ENCODE peak calls at places on chromosomes 3 and 15, in six cellular contexts. One of them, this sample, is unnamed. For H3K36me3 and H3K4me1, the result is how much of the 10 kb centered on the place peaks cover.

GRCh38 chr15:77631790-77632551 is 741 bp downstream of the LINGO1 start:
- DNase-seq in thoracic aorta: no peak
- DNase-seq in transverse colon: peak
- DNase-seq in OCI-LY7: no peak
- DNase-seq in endothelial cell of umbilical vein: no peak
- DNase-seq in colonic mucosa: no peak
- DNase-seq in this sample: no peak

GRCh38 chr3:11660242-11660641 is 16.5 kb upstream of the VGLL4 start:
- DNase-seq in thoracic aorta: no peak
- DNase-seq in transverse colon: peak
- DNase-seq in OCI-LY7: no peak
- DNase-seq in endothelial cell of umbilical vein: no peak
- DNase-seq in colonic mucosa: peak
- DNase-seq in this sample: peak

GRCh38 chr3:121529308-121529707 is 16.5 kb downstream of the POLQ start:
- DNase-seq in thoracic aorta: no peak
- DNase-seq in transverse colon: no peak
- DNase-seq in OCI-LY7: no peak
- DNase-seq in endothelial cell of umbilical vein: peak
- DNase-seq in colonic mucosa: no peak
- DNase-seq in this sample: no peak

GRCh38 chr3:194970066-194970465 is 284.4 kb downstream of the FAM43A start:
- DNase-seq in thoracic aorta: no peak
- DNase-seq in transverse colon: no peak
- DNase-seq in OCI-LY7: no peak
- DNase-seq in endothelial cell of umbilical vein: no peak
- DNase-seq in colonic mucosa: no peak
- DNase-seq in this sample: no peak

GRCh38 chr3:58900372-58900771 is 149.5 kb downstream of the CFAP20DC start:
- DNase-seq in thoracic aorta: no peak
- DNase-seq in transverse colon: no peak
- DNase-seq in OCI-LY7: no peak
- DNase-seq in endothelial cell of umbilical vein: peak
- DNase-seq in colonic mucosa: no peak
- DNase-seq in this sample: no peak

GRCh38 chr3:148238421-148238821 is 459.3 kb upstream of the AGTR1 start:
- DNase-seq in thoracic aorta: no peak
- DNase-seq in transverse colon: no peak
- DNase-seq in OCI-LY7: no peak
- DNase-seq in endothelial cell of umbilical vein: no peak
- DNase-seq in colonic mucosa: no peak
- DNase-seq in this sample: no peak

GRCh38 chr15:33242165-33242564 is 47.7 kb upstream of the FMN1 start:
- DNase-seq in thoracic aorta: no peak
- DNase-seq in transverse colon: no peak
- DNase-seq in OCI-LY7: no peak
- DNase-seq in endothelial cell of umbilical vein: no peak
- DNase-seq in colonic mucosa: no peak
- DNase-seq in this sample: no peak

GRCh38 chr3:147939425-147940196 is 530.4 kb downstream of the ZIC1 start:
- DNase-seq in thoracic aorta: no peak
- DNase-seq in transverse colon: no peak
- DNase-seq in OCI-LY7: no peak
- DNase-seq in endothelial cell of umbilical vein: no peak
- DNase-seq in colonic mucosa: no peak
- DNase-seq in this sample: no peak

GRCh38 chr15:31255732-31256384 is 70.8 kb upstream of the KLF13 start:
- DNase-seq in thoracic aorta: no peak
- DNase-seq in transverse colon: peak
- DNase-seq in OCI-LY7: peak
- DNase-seq in endothelial cell of umbilical vein: no peak
- DNase-seq in colonic mucosa: peak
- DNase-seq in this sample: no peak

GRCh38 chr3:176431073-176431472 is 766.2 kb downstream of the TBL1XR1 start:
- DNase-seq in thoracic aorta: no peak
- DNase-seq in transverse colon: no peak
- DNase-seq in OCI-LY7: no peak
- DNase-seq in endothelial cell of umbilical vein: no peak
- DNase-seq in colonic mucosa: no peak
- DNase-seq in this sample: no peak

GRCh38 chr15:22808240-22808639 is 21.8 kb downstream of the NIPA1 start:
- DNase-seq in thoracic aorta: no peak
- DNase-seq in transverse colon: peak
- DNase-seq in OCI-LY7: no peak
- DNase-seq in endothelial cell of umbilical vein: no peak
- DNase-seq in colonic mucosa: peak
- DNase-seq in this sample: peak

GRCh38 chr15:90762109-90762508 is 45.0 kb downstream of the BLM start:
- DNase-seq in thoracic aorta: peak
- DNase-seq in transverse colon: peak
- DNase-seq in OCI-LY7: no peak
- DNase-seq in endothelial cell of umbilical vein: no peak
- DNase-seq in colonic mucosa: no peak
- DNase-seq in this sample: no peak

GRCh38 chr15:35066094-35066493 is 19.0 kb downstream of the NANOGP8 start:
- DNase-seq in thoracic aorta: no peak
- DNase-seq in transverse colon: no peak
- DNase-seq in OCI-LY7: no peak
- DNase-seq in endothelial cell of umbilical vein: no peak
- DNase-seq in colonic mucosa: no peak
- DNase-seq in this sample: no peak

GRCh38 chr15:68630205-68630555 is 51.4 kb downstream of the CORO2B start:
- DNase-seq in thoracic aorta: no peak
- DNase-seq in transverse colon: no peak
- DNase-seq in OCI-LY7: peak
- DNase-seq in endothelial cell of umbilical vein: no peak
- DNase-seq in colonic mucosa: no peak
- DNase-seq in this sample: no peak

GRCh38 chr3:153232737-153233330 is 70.8 kb downstream of the RAP2B start:
- DNase-seq in thoracic aorta: no peak
- DNase-seq in transverse colon: no peak
- DNase-seq in OCI-LY7: no peak
- DNase-seq in endothelial cell of umbilical vein: peak
- DNase-seq in colonic mucosa: no peak
- DNase-seq in this sample: no peak

GRCh38 chr3:37605754-37606153 is 255.9 kb upstream of the CTDSPL start:
- DNase-seq in thoracic aorta: no peak
- DNase-seq in transverse colon: no peak
- DNase-seq in OCI-LY7: no peak
- DNase-seq in endothelial cell of umbilical vein: no peak
- DNase-seq in colonic mucosa: no peak
- DNase-seq in this sample: no peak

GRCh38 chr15:44573386-44573785 is 36.4 kb downstream of the EIF3J start:
- DNase-seq in thoracic aorta: no peak
- DNase-seq in transverse colon: no peak
- DNase-seq in OCI-LY7: no peak
- DNase-seq in endothelial cell of umbilical vein: no peak
- DNase-seq in colonic mucosa: no peak
- DNase-seq in this sample: no peak

GRCh38 chr3:119408243-119408950 is 55.0 kb downstream of the TMEM39A start:
- DNase-seq in thoracic aorta: no peak
- DNase-seq in transverse colon: no peak
- DNase-seq in OCI-LY7: no peak
- DNase-seq in endothelial cell of umbilical vein: no peak
- DNase-seq in colonic mucosa: no peak
- DNase-seq in this sample: no peak

GRCh38 chr3:133563186-133563591 is 10.3 kb upstream of the CDV3 start:
- DNase-seq in thoracic aorta: no peak
- DNase-seq in transverse colon: no peak
- DNase-seq in OCI-LY7: no peak
- DNase-seq in endothelial cell of umbilical vein: no peak
- DNase-seq in colonic mucosa: no peak
- DNase-seq in this sample: no peak

GRCh38 chr15:73082719-73083275 is 30.5 kb downstream of the NEO1 start:
- DNase-seq in thoracic aorta: no peak
- DNase-seq in transverse colon: no peak
- DNase-seq in OCI-LY7: no peak
- DNase-seq in endothelial cell of umbilical vein: no peak
- DNase-seq in colonic mucosa: no peak
- DNase-seq in this sample: peak

GRCh38 chr3:190424478-190425439 is 24.9 kb downstream of the TMEM207 start:
- DNase-seq in thoracic aorta: no peak
- DNase-seq in transverse colon: peak
- DNase-seq in OCI-LY7: peak
- DNase-seq in endothelial cell of umbilical vein: peak
- DNase-seq in colonic mucosa: peak
- DNase-seq in this sample: peak

GRCh38 chr3:29764603-29765254 is 483.9 kb downstream of the RBMS3 start:
- DNase-seq in thoracic aorta: no peak
- DNase-seq in transverse colon: no peak
- DNase-seq in OCI-LY7: no peak
- DNase-seq in endothelial cell of umbilical vein: peak
- DNase-seq in colonic mucosa: no peak
- DNase-seq in this sample: peak

GRCh38 chr15:89631902-89632264 is 23.4 kb downstream of the KIF7 start:
- DNase-seq in thoracic aorta: no peak
- DNase-seq in transverse colon: no peak
- DNase-seq in OCI-LY7: no peak
- DNase-seq in endothelial cell of umbilical vein: no peak
- DNase-seq in colonic mucosa: no peak
- DNase-seq in this sample: no peak
- H3K36me3 ChIP-seq in thoracic aorta: half or more
- H3K36me3 ChIP-seq in transverse colon: under half
- H3K36me3 ChIP-seq in OCI-LY7: half or more
- H3K36me3 ChIP-seq in endothelial cell of umbilical vein: under half
- H3K36me3 ChIP-seq in colonic mucosa: under half
- H3K36me3 ChIP-seq in this sample: under half

DNA sequence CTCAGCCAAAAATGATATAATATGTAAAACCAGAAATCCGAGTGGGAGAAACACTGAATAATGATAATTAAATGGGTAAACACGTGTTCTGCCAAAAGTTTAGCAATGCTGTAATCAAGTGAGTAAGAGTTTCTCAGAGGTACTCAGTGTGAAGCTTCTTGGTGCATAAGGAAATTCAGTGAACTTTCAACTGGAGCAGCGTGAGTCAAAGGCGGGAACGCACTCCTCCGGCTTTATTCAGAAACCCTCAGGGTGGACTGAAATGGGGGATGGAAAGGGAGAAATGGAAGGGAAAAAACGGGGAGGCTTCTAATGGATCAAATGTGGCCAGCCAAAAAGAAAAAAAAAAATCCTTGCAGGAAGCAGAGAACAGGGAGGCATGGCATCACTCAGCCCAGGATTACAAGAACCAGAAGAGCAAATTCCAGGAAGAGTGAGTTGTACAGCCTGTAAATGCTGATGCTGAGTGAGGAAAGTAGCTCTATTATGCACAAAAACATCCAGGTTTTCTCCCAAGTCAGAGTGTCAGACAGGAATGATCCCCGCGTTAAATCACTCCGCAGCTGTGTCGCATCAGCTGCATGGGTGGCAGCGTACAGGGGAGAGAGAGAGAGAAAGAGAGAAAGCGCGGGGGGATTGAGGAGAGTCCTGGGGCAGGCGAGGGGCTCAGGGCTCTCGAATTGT is 85.3 kb downstream of the ASB7 start:
- DNase-seq in thoracic aorta: no peak
- DNase-seq in transverse colon: no peak
- DNase-seq in OCI-LY7: no peak
- DNase-seq in endothelial cell of umbilical vein: no peak
- DNase-seq in colonic mucosa: no peak
- DNase-seq in this sample: no peak
- H3K27ac ChIP-seq in thoracic aorta: no peak
- H3K27ac ChIP-seq in transverse colon: peak
- H3K27ac ChIP-seq in OCI-LY7: no peak
- H3K27ac ChIP-seq in endothelial cell of umbilical vein: peak
- H3K27ac ChIP-seq in colonic mucosa: no peak
- H3K27ac ChIP-seq in this sample: no peak

GRCh38 chr3:13840456-13840855 is 39.4 kb downstream of the WNT7A start:
- DNase-seq in thoracic aorta: no peak
- DNase-seq in transverse colon: no peak
- DNase-seq in OCI-LY7: no peak
- DNase-seq in endothelial cell of umbilical vein: no peak
- DNase-seq in colonic mucosa: no peak
- DNase-seq in this sample: no peak

GRCh38 chr3:13839766-13840340 is 40.0 kb downstream of the WNT7A start:
- DNase-seq in thoracic aorta: no peak
- DNase-seq in transverse colon: no peak
- DNase-seq in OCI-LY7: no peak
- DNase-seq in endothelial cell of umbilical vein: no peak
- DNase-seq in colonic mucosa: no peak
- DNase-seq in this sample: no peak

GRCh38 chr3:13837751-13838150 is 42.1 kb downstream of the WNT7A start:
- DNase-seq in thoracic aorta: no peak
- DNase-seq in transverse colon: no peak
- DNase-seq in OCI-LY7: no peak
- DNase-seq in endothelial cell of umbilical vein: no peak
- DNase-seq in colonic mucosa: no peak
- DNase-seq in this sample: no peak

GRCh38 chr3:13838421-13838820 is 41.5 kb downstream of the WNT7A start:
- DNase-seq in thoracic aorta: no peak
- DNase-seq in transverse colon: no peak
- DNase-seq in OCI-LY7: no peak
- DNase-seq in endothelial cell of umbilical vein: no peak
- DNase-seq in colonic mucosa: no peak
- DNase-seq in this sample: no peak

DNA sequence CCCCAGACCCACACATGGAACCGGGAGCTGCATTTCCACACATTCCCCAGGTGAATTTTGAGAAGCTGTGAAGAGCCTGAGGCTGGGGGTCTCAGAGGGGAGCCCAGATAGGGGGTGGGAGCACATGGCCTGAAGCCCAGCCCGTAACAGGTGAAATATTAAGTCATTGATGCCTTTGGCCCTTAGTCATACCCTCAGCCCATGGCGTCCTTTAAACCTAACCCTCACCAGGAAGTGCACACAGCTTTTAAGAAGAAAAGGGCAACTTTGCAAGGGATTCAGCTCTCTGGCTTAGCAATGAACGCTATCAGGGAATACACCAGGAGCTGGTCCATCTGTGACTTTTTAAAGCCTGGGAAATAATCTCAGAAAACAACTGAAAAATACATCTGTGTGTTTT is 40.6 kb downstream of the WNT7A start:
- DNase-seq in thoracic aorta: no peak
- DNase-seq in transverse colon: no peak
- DNase-seq in OCI-LY7: no peak
- DNase-seq in endothelial cell of umbilical vein: no peak
- DNase-seq in colonic mucosa: no peak
- DNase-seq in this sample: no peak
- H3K4me1 ChIP-seq in thoracic aorta: under half
- H3K4me1 ChIP-seq in transverse colon: under half
- H3K4me1 ChIP-seq in OCI-LY7: under half
- H3K4me1 ChIP-seq in endothelial cell of umbilical vein: under half
- H3K4me1 ChIP-seq in colonic mucosa: under half
- H3K4me1 ChIP-seq in this sample: under half

DNA sequence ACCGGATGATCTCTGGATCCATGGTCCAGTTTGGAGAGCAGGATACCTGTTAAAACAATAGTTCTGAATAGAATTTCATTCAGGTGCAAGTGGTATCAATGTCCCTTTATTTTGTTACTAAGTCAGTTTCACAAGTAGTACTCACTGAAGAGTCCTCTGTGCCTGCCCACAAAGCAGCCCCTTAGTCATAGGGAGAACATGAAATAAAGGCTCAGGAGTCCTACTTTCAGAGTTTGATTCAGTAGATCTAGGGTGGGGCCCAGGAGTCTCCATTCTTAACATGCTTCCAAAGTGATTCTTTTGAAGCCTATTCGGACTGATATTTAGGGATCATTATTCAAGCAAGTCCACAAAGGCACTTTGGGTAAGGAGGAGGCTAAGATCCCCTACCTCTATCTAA is 79.8 kb upstream of the ACKR4 start:
- DNase-seq in thoracic aorta: no peak
- DNase-seq in transverse colon: no peak
- DNase-seq in OCI-LY7: no peak
- DNase-seq in endothelial cell of umbilical vein: no peak
- DNase-seq in colonic mucosa: no peak
- DNase-seq in this sample: no peak
- H3K36me3 ChIP-seq in thoracic aorta: under half
- H3K36me3 ChIP-seq in transverse colon: half or more
- H3K36me3 ChIP-seq in OCI-LY7: half or more
- H3K36me3 ChIP-seq in endothelial cell of umbilical vein: under half
- H3K36me3 ChIP-seq in colonic mucosa: under half
- H3K36me3 ChIP-seq in this sample: under half